ENCODE peak calls at places on chromosome 15, in nine cellular contexts. Q, K, E, O, T, A, B, D and H are unnamed samples.

GRCh38 chr15:29935296-29936020 is 113.2 kb upstream of the TJP1 start:
- DNase-seq in B (no peak), E (no peak), T (no peak), K (no peak), Q (no peak), D (no peak), A (no peak), O (no peak), H (no peak)

GRCh38 chr15:73330206-73331051 is 38.3 kb downstream of the HCN4 start:
- DNase-seq in E (no peak), K (no peak), B (no peak), D (no peak), A (no peak), Q (no peak), T (no peak), O (no peak), H (no peak)

GRCh38 chr15:60096157-60096556 is 92.0 kb downstream of the FOXB1 start:
- DNase-seq in K (no peak), B (no peak), E (no peak), T (peak), O (no peak), A (peak), D (peak), Q (no peak), H (no peak)

GRCh38 chr15:67838789-67839332 is 984 bp downstream of the RNU6-1 start:
- DNase-seq in T (no peak), O (peak), B (no peak), A (peak), E (no peak), K (no peak), D (no peak), Q (no peak), H (peak)

GRCh38 chr15:67981118-67981685 is 72.9 kb upstream of the PIAS1 start:
- DNase-seq in T (no peak), Q (no peak), A (no peak), D (no peak), B (no peak), K (no peak), E (no peak), O (no peak), H (no peak)

GRCh38 chr15:81235781-81236507 is 39.3 kb downstream of the IL16 start:
- DNase-seq in E (peak), B (no peak), K (no peak), T (peak), O (no peak), A (peak), Q (peak), D (peak), H (peak)

GRCh38 chr15:83446417-83446816 is 724 bp upstream of the SH3GL3 start:
- DNase-seq in O (no peak), D (no peak), Q (no peak), E (no peak), B (no peak), T (no peak), K (no peak), A (no peak), H (no peak)

GRCh38 chr15:89333011-89333860 is 1.4 kb downstream of the POLG start:
- DNase-seq in D (no peak), K (peak), B (peak), E (no peak), T (no peak), A (no peak), Q (no peak), O (no peak), H (no peak)

GRCh38 chr15:70358871-70359647 is 261.3 kb upstream of the TLE3 start:
- DNase-seq in O (no peak), B (no peak), D (no peak), E (no peak), K (peak), T (no peak), Q (no peak), A (no peak), H (no peak)

GRCh38 chr15:79243723-79244122 is 38.8 kb upstream of the ANKRD34C start:
- DNase-seq in A (no peak), D (peak), T (peak), K (no peak), B (no peak), E (no peak), Q (no peak), O (no peak), H (no peak)

GRCh38 chr15:71055461-71055860 is 59.8 kb upstream of the THSD4 start:
- DNase-seq in K (no peak), E (no peak), T (no peak), O (no peak), Q (no peak), A (no peak), D (peak), B (no peak), H (no peak)

GRCh38 chr15:28907338-28907961 is 21.7 kb downstream of the APBA2 start:
- DNase-seq in T (no peak), A (no peak), D (no peak), O (no peak), E (no peak), Q (no peak), K (no peak), B (no peak), H (no peak)

GRCh38 chr15:99454941-99455795 is 110.6 kb upstream of the MEF2A start:
- DNase-seq in A (peak), K (no peak), E (peak), O (peak), T (peak), B (no peak), Q (no peak), D (peak), H (peak)

GRCh38 chr15:39624806-39625205 is 43.9 kb downstream of the THBS1 start:
- DNase-seq in B (peak), K (no peak), E (peak), D (peak), Q (peak), A (peak), O (peak), T (peak), H (peak)

GRCh38 chr15:35000511-35000910 is 12.4 kb upstream of the ZNF770 start:
- DNase-seq in Q (no peak), A (peak), K (no peak), O (no peak), B (no peak), T (peak), D (peak), E (peak), H (peak)

GRCh38 chr15:37764733-37765191 is 169.7 kb upstream of the TMCO5A start:
- DNase-seq in D (peak), Q (peak), A (peak), T (peak), O (peak), K (peak), B (no peak), E (no peak), H (peak)

GRCh38 chr15:96274698-96275097 is 55.8 kb upstream of the NR2F2 start:
- DNase-seq in D (peak), T (no peak), O (no peak), E (no peak), K (no peak), Q (no peak), A (no peak), B (no peak), H (no peak)

GRCh38 chr15:32870240-32871033 is 152.6 kb downstream of the GREM1 start:
- DNase-seq in D (peak), K (no peak), O (no peak), A (peak), Q (no peak), E (peak), T (peak), B (peak), H (peak)

GRCh38 chr15:49877871-49878511 is 241.0 kb downstream of the ATP8B4 start:
- DNase-seq in K (no peak), D (no peak), E (peak), B (no peak), O (peak), Q (no peak), T (no peak), A (peak), H (peak)